ENCODE peak calls at places on chromosomes 6 and 20, in nine cellular contexts. S, K, V, W, X, C, O, T and N are unnamed samples.

GRCh38 chr6:154719854-154720253 is 13.4 kb upstream of the SCAF8 start:
- DNase-seq in S (no peak), K (no peak), V (no peak), W (no peak), X (no peak), C (no peak), O (no peak), T (no peak), N (no peak)

GRCh38 chr6:21559238-21559637 is 34.3 kb upstream of the SOX4 start:
- DNase-seq in S (no peak), K (no peak), V (no peak), W (no peak), X (no peak), C (no peak), O (no peak), T (no peak), N (no peak)

GRCh38 chr6:141808662-141809061 is 324.1 kb upstream of the GJE1 start:
- DNase-seq in S (no peak), K (no peak), V (no peak), W (no peak), X (no peak), C (no peak), O (no peak), T (no peak), N (no peak)

GRCh38 chr6:50889492-50889891 is 70.8 kb downstream of the TFAP2B start:
- DNase-seq in S (no peak), K (no peak), V (no peak), W (no peak), X (no peak), C (no peak), O (no peak), T (no peak), N (no peak)

GRCh38 chr6:62523630-62524029 is 237.6 kb upstream of the KHDRBS2 start:
- DNase-seq in S (no peak), K (no peak), V (no peak), W (no peak), X (no peak), C (no peak), O (no peak), T (no peak), N (no peak)

GRCh38 chr20:19770375-19770774 is 12.3 kb downstream of the RIN2 start:
- DNase-seq in S (no peak), K (no peak), V (no peak), W (no peak), X (no peak), C (no peak), O (no peak), T (no peak), N (no peak)

GRCh38 chr6:139882977-139883728 is 508.7 kb upstream of the CITED2 start:
- DNase-seq in S (no peak), K (no peak), V (no peak), W (no peak), X (no peak), C (no peak), O (no peak), T (no peak), N (no peak)

GRCh38 chr6:132235596-132236280 is 165.5 kb downstream of the MOXD1 start:
- DNase-seq in S (no peak), K (no peak), V (no peak), W (no peak), X (no peak), C (no peak), O (no peak), T (no peak), N (no peak)

GRCh38 chr6:43516367-43516696 is 394 bp downstream of the YIPF3 start:
- DNase-seq in S (no peak), K (no peak), V (no peak), W (no peak), X (no peak), C (no peak), O (no peak), T (no peak), N (no peak)

GRCh38 chr6:43122146-43122545 is 46.0 kb downstream of the PTK7 start:
- DNase-seq in S (no peak), K (peak), V (no peak), W (no peak), X (no peak), C (no peak), O (no peak), T (no peak), N (no peak)

GRCh38 chr20:46350201-46350985 is 42.1 kb upstream of the CDH22 start:
- DNase-seq in S (no peak), K (no peak), V (no peak), W (no peak), X (peak), C (no peak), O (no peak), T (no peak), N (no peak)

GRCh38 chr6:150229775-150230561 is 87.1 kb downstream of the PPP1R14C start:
- DNase-seq in S (no peak), K (no peak), V (no peak), W (no peak), X (no peak), C (no peak), O (no peak), T (no peak), N (no peak)

DNA sequence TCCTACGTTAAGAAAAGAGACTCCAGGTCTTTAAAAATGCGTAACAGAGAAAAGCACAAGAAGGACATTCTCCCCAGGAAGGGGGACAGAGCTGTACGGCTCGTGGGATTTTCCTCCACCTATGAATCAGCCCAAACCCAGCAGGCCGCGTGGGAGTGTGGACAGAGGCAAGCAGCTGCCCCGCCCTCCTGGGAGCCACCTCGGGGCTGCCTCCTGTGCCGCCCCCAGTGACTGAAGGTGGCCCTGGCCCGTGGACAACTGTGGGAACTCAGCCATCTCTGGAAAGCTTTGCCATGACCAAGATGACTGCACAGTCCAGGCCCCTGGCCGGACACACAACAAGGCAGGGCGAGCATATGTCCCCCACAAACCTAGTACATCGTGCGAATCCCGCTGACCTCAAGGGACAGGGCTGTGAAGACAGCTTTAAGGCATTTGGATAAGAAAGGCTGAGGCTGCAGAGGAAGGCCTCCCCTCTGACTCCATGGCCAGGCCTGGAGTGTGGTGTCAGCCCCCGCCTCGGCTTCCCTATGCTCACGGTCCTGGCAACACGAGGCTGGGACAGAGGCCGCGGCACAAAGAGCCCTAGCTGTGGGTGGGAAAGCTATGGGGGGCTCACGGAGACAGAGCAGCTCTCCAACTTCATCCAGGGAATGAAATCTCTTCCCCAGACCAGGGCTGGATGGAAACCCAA is 26.9 kb downstream of the PXDC1 start:
- DNase-seq in S (no peak), K (peak), V (no peak), W (no peak), X (no peak), C (no peak), O (no peak), T (no peak), N (no peak)
- TF ChIP-seq POLR2A in S (no peak), K (no peak), V (no peak), W (no peak), X (no peak), C (no peak), O (no peak), T (no peak), N (no peak)

GRCh38 chr6:106112446-106112845 is 26.3 kb downstream of the PRDM1 start:
- DNase-seq in S (no peak), K (no peak), V (no peak), W (no peak), X (no peak), C (no peak), O (no peak), T (no peak), N (no peak)

GRCh38 chr6:106113256-106113954 is 27.3 kb downstream of the PRDM1 start:
- DNase-seq in S (no peak), K (no peak), V (no peak), W (no peak), X (no peak), C (no peak), O (no peak), T (no peak), N (no peak)

GRCh38 chr6:106116125-106116524 is 30.0 kb downstream of the PRDM1 start:
- DNase-seq in S (no peak), K (no peak), V (no peak), W (no peak), X (no peak), C (peak), O (no peak), T (no peak), N (no peak)

GRCh38 chr6:106115231-106115630 is 29.1 kb downstream of the PRDM1 start:
- DNase-seq in S (no peak), K (no peak), V (no peak), W (no peak), X (no peak), C (no peak), O (no peak), T (no peak), N (no peak)

GRCh38 chr6:106114492-106114891 is 28.4 kb downstream of the PRDM1 start:
- DNase-seq in S (no peak), K (no peak), V (no peak), W (no peak), X (no peak), C (no peak), O (no peak), T (no peak), N (no peak)
- H3K27ac ChIP-seq in S (no peak), K (no peak), V (no peak), W (no peak), X (no peak), C (no peak), O (no peak), T (no peak), N (no peak)

GRCh38 chr6:45314146-45314545 is 14.0 kb upstream of the RUNX2 start:
- DNase-seq in S (no peak), K (no peak), V (no peak), W (no peak), X (no peak), C (no peak), O (no peak), T (no peak), N (no peak)
- H3K4me3 ChIP-seq in S (no peak), K (no peak), V (no peak), W (no peak), X (no peak), C (no peak), O (no peak), T (no peak), N (no peak)

GRCh38 chr20:62605996-62606395 is 36.3 kb upstream of the SLCO4A1 start:
- DNase-seq in S (no peak), K (no peak), V (no peak), W (no peak), X (no peak), C (no peak), O (no peak), T (no peak), N (no peak)

GRCh38 chr20:62603907-62604785 is 38.2 kb upstream of the SLCO4A1 start:
- DNase-seq in S (no peak), K (no peak), V (no peak), W (no peak), X (no peak), C (no peak), O (peak), T (no peak), N (no peak)

GRCh38 chr20:62604796-62605195 is 37.5 kb upstream of the SLCO4A1 start:
- DNase-seq in S (no peak), K (no peak), V (no peak), W (no peak), X (no peak), C (no peak), O (no peak), T (no peak), N (no peak)

GRCh38 chr20:62606551-62607201 is 35.6 kb upstream of the SLCO4A1 start:
- DNase-seq in S (no peak), K (no peak), V (no peak), W (peak), X (peak), C (no peak), O (peak), T (no peak), N (no peak)

DNA sequence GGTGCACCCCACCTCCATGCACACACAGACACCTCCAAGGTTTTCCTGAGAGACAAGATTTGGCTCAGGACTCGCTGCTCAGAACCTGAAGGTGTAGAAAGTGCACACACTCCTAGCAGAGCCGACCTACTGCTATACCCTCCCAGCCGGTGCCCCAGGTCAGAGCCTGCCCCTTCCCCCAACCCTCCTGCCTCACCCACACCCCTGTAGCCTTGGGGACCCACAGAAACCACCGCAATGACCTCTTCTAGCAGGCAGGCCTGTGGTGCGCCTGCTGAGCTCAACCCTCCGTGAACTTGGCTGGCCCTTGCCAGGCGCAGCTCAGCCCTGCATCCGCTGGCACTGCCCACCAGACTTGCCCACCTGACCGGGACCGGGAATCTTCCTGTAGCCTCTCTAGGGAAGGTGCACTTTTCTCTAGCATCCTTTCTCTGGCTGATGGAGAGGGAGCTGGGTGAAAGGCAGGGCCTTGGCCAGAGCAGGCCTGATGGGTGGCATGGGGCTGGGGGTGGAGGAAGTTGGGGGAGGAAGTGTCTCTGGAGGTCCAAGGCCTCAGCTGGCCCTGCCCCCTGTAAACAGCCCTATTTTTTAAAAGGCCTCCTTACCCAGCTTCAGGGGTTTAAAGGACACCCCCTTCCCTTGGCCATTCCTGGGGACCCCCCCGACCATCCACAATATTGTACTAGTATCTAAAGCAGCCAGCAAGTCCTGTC is 36.9 kb upstream of the SLCO4A1 start:
- DNase-seq in S (no peak), K (no peak), V (no peak), W (no peak), X (no peak), C (no peak), O (peak), T (no peak), N (no peak)
- TF ChIP-seq POLR2A in S (no peak), K (no peak), V (no peak), W (no peak), X (no peak), C (no peak), O (no peak), T (no peak), N (no peak)

DNA sequence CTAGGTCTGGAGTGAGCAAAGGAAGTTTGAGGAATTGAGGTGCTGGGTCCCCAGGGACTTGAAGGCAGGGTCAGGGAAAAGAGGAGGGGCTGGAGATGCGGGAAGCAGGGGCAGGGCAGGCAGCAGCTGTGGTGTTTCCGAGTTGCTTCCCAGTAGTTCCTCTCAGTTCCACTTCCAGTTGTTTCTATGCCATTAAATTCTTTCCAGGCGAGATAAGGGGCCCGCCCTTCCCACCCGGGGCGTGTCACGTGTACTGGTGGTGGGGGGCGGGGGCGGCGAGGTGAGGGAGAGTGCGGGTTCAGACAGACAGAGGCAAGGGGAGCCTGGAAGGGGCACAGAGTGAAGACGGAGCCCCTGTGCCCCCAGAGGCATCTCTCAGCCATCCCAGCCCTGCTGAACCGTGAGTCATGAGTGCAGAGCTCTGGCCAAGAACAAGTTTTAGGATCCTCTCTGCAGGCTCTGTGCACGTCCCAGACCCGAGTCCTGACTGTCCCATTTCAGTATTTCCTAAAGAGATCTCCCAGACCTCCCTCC is 977 bp downstream of the TNXB start:
- DNase-seq in S (no peak), K (no peak), V (peak), W (peak), X (peak), C (no peak), O (peak), T (no peak), N (no peak)
- H3K27ac ChIP-seq in S (no peak), K (peak), V (peak), W (peak), X (peak), C (peak), O (peak), T (no peak), N (peak)

GRCh38 chr6:108947114-108947854 is 99.1 kb downstream of the ARMC2 start:
- DNase-seq in S (no peak), K (no peak), V (peak), W (no peak), X (no peak), C (peak), O (peak), T (no peak), N (no peak)

GRCh38 chr6:108946695-108947094 is 98.5 kb downstream of the ARMC2 start:
- DNase-seq in S (no peak), K (no peak), V (no peak), W (peak), X (no peak), C (no peak), O (peak), T (no peak), N (no peak)

GRCh38 chr6:108944707-108945685 is 96.8 kb downstream of the ARMC2 start:
- DNase-seq in S (no peak), K (no peak), V (peak), W (peak), X (no peak), C (peak), O (peak), T (no peak), N (no peak)

GRCh38 chr6:108944058-108944457 is 95.8 kb downstream of the ARMC2 start:
- DNase-seq in S (no peak), K (no peak), V (no peak), W (no peak), X (no peak), C (no peak), O (no peak), T (no peak), N (no peak)

GRCh38 chr6:108945686-108946158 is 97.5 kb downstream of the ARMC2 start:
- DNase-seq in S (no peak), K (peak), V (no peak), W (peak), X (peak), C (peak), O (peak), T (no peak), N (no peak)
- H3K4me3 ChIP-seq in S (no peak), K (no peak), V (peak), W (peak), X (no peak), C (no peak), O (peak), T (no peak), N (no peak)

DNA sequence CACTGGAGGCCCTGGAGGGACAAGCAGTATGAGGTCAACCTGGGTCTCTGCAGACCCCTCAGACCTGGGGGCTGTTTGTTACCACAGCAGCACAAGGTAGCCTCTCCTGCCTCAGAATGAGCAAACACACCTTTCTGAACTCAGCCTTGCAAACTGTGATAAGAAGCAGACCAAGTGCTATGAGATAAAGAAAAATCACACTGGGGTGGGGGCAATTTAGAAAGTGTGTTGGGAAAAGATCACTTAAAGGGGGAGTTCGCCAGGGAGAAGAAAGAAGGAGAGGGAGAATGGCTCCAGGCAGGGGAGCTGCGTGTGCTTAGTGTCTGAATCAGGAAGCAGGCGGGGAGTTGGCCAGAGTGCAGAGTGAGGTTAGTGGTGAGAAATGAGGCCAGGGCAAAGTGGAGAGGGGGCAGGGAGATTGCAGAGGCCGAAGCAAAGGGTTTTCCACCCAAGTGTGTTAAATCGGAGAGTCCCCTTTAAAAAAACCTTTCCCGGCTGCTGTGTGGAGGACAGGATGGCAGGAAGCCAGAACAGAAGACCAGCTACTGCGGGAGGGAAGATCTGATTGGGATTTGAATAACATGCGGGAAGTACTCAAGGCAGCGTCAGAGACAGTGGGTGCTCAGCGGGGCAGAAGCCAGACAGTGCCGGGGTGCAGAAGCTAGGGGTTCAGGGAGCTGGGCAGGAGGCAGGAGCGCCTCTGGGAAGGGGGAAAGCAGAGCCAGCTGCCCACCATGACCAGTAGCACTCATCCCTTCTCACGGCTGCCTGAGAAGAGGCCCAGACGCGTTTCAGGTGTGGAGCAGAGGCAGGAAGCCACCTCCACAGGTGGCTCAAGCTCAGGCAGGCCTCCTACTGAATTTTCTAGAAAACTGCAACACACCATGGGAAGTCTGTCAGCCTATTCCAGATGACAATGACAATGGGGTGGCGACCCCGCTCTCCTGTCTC is 9.0 kb downstream of the ADA start:
- DNase-seq in S (no peak), K (peak), V (no peak), W (peak), X (peak), C (peak), O (peak), T (no peak), N (no peak)
- TF ChIP-seq POLR2A in S (peak), K (no peak), V (no peak), W (no peak), X (no peak), C (no peak), O (no peak), T (no peak), N (no peak)